ENCODE peak calls at places on chromosomes 5 and 9, in four cellular contexts. Q is fibroblast of pulmonary artery, C is nucleus accumbens, V is left kidney. J is an unnamed sample.

GRCh38 chr9:19408316-19408692 is 505 bp upstream of the ACER2 start:
- DNase-seq in Q (no peak), C (no peak), V (no peak), J (no peak)

GRCh38 chr5:43168175-43168574 is 23.9 kb upstream of the NIM1K start:
- DNase-seq in Q (no peak), C (no peak), V (no peak), J (no peak)

GRCh38 chr5:74408150-74409043 is 232.1 kb downstream of the ENC1 start:
- DNase-seq in Q (peak; percentile 52), C (no peak), V (peak; percentile 33), J (no peak)

GRCh38 chr9:128120741-128121465 is 6.6 kb downstream of the PTGES2 start:
- DNase-seq in Q (no peak), C (no peak), V (no peak), J (no peak)

GRCh38 chr5:4453650-4454049 is 686.5 kb upstream of the ADAMTS16 start:
- DNase-seq in Q (no peak), C (no peak), V (no peak), J (no peak)

GRCh38 chr9:99782962-99783718 is 38.5 kb upstream of the NR4A3 start:
- DNase-seq in Q (no peak), C (no peak), V (no peak), J (no peak)

GRCh38 chr5:57836331-57836730 is 353.7 kb upstream of the ACTBL2 start:
- DNase-seq in Q (no peak), C (no peak), V (no peak), J (no peak)

GRCh38 chr9:92964607-92964975 is 17.3 kb downstream of the FGD3 start:
- DNase-seq in Q (no peak), C (no peak), V (no peak), J (no peak)

GRCh38 chr9:14343236-14343947 is 29.5 kb upstream of the NFIB start:
- DNase-seq in Q (no peak), C (no peak), V (no peak), J (no peak)

GRCh38 chr5:143245929-143246561 is 157.4 kb downstream of the NR3C1 start:
- DNase-seq in Q (peak; percentile 88), C (no peak), V (no peak), J (peak; percentile 82)

GRCh38 chr9:134466869-134467616 is 140.8 kb downstream of the RXRA start:
- DNase-seq in Q (no peak), C (no peak), V (peak; percentile 64), J (no peak)

GRCh38 chr5:14405267-14405666 is 176.3 kb upstream of the OTULINL start:
- DNase-seq in Q (no peak), C (no peak), V (no peak), J (no peak)